ENCODE peak calls at places on chromosomes 16 and 17, in six cellular contexts. N is HFF-Myc, S is right lobe of liver, B is AG04449, Q is choroid plexus epithelial cell, X is tibial nerve. V is an unnamed sample.

GRCh38 chr17:32495347-32496253 is 8.8 kb downstream of the CDK5R1 start:
- DNase-seq in N (no peak), S (peak; percentile 52), B (no peak), Q (peak; percentile 63), X (no peak), V (no peak)

GRCh38 chr16:17476414-17477259 is 5.9 kb upstream of the XYLT1 start:
- DNase-seq in N (peak; percentile 47), S (no peak), B (no peak), Q (peak; percentile 70), X (peak; percentile 68), V (no peak)

GRCh38 chr17:74777884-74778490 is 1.8 kb upstream of the NAT9 start:
- DNase-seq in N (no peak), S (no peak), B (no peak), Q (no peak), X (no peak), V (no peak)

GRCh38 chr16:1580956-1581355 is 30.9 kb downstream of the IFT140 start:
- DNase-seq in N (no peak), S (no peak), B (no peak), Q (no peak), X (no peak), V (no peak)

GRCh38 chr17:28550858-28551257 is 1.6 kb downstream of the UNC119 start:
- DNase-seq in N (no peak), S (no peak), B (no peak), Q (no peak), X (no peak), V (no peak)

GRCh38 chr16:86714166-86714565 is 135.8 kb downstream of the FOXL1 start:
- DNase-seq in N (no peak), S (no peak), B (no peak), Q (peak; percentile 18), X (no peak), V (no peak)

GRCh38 chr17:82972836-82973372 is 106.5 kb upstream of the METRNL start:
- DNase-seq in N (no peak), S (no peak), B (no peak), Q (no peak), X (no peak), V (no peak)

GRCh38 chr16:30786936-30787612 is at the start of gene ZNF629:
- DNase-seq in N (no peak), S (peak; percentile 54), B (no peak), Q (peak; percentile 72), X (peak; percentile 76), V (peak; percentile 14)

GRCh38 chr16:62067182-62067581 is 30.9 kb upstream of the CDH8 start:
- DNase-seq in N (no peak), S (no peak), B (no peak), Q (no peak), X (no peak), V (no peak)

GRCh38 chr16:88826070-88826840 is 14.5 kb upstream of the APRT start:
- DNase-seq in N (no peak), S (no peak), B (no peak), Q (no peak), X (no peak), V (no peak)

GRCh38 chr16:1057252-1057932 is 15.2 kb upstream of the SSTR5 start:
- DNase-seq in N (no peak), S (peak; percentile 56), B (no peak), Q (peak; percentile 7), X (no peak), V (no peak)

DNA sequence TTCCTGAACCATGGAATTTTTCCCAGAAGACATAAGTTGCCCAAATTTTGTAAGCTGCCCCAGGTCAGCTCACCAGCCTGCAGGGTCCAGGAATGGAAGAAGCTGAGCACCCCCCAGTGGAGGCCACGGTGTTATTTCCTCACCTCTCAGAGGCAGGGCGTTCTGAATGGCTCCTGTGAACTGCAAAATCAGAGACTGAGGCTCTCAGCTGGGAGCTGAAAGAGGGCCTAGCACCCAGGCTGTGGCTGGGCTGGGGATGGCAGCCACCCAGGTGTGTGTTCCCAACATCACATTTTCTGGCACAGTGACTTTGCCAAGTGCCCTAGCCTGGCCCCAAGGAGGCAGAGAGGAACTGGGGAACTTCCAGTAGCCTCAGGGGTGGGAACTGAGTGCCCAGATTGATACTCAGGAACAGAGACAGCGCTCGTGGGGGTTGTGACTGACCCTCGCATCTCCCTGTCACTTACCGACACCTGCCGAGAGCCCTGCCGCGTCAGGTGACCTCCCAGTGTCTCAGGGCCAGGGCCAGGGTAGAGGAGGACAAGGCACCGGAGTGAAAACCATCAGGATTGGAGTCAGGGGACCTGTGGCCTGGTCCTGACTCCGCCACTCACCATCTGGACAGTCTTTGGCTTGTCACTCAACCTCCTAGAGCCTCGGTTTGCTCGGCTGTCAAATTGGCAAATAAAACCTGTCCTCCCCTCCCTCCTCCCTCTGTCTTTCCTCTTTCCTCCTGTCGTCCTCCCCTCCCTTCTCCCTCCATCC is 11.3 kb downstream of the CACNG4 start:
- DNase-seq in N (no peak), S (no peak), B (no peak), Q (peak; percentile 12), X (no peak), V (no peak)
- TF ChIP-seq CTCF in N (peak; percentile 23), S (no peak), B (peak; percentile 8), Q (peak; percentile 31), X (no peak), V (no peak)

DNA sequence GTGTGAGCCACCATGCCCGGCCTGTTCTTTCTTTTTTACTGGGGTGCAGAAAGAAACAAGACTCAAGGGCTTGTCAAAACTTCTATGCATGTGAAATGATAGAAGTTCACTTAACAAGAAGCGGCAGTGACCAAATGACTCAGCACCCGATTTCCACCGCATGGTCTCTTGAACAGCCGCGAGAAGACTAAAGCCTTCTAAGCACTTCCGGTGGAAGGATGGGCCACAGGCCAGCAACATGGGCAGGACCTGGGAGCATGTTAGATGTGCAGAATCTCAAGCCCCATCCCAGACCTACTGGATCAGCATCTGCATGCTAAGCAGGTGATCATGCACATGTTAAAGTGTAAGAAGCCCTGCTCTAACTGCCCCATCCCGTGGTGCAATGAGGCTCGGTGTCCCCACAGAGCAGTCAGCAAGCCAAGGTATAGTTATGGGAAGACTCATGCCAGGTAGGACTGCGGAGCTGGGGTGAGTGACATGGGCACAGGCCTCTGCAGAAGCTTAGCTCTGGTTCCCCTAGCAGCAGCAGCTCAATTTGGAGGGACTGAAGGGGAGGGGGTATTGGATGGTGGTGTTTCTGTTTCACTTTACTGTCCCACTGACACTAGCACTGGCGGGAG is 88.5 kb upstream of the HNF1B start:
- DNase-seq in N (no peak), S (no peak), B (no peak), Q (no peak), X (no peak), V (no peak)
- H3K4me3 ChIP-seq in N (no peak overlapping the region), S (no peak overlapping the region), B (no peak overlapping the region), Q (no peak overlapping the region), X (no peak overlapping the region), V (no peak overlapping the region)

DNA sequence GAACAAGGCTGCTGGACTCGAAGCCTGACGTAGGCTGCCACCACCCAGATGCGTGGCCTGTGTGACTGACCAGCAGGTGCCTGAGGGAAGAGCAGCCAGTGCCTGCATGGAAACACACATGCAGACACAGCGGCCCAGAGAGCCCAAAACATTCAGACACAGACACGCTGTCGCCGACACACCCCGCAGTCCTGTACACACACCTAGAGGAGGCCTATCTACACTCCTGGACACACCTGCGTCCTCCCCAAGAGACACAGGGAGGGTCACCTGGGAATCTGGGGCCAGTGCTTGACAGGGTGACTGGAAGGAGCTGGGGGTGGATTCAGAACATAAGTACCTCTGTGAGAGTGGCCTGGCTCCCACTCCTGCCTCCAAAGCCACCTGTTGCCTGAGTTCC is 6.1 kb upstream of the TSPOAP1 start:
- DNase-seq in N (no peak), S (no peak), B (no peak), Q (no peak), X (no peak), V (no peak)
- TF ChIP-seq CTCF in N (no peak), S (no peak), B (no peak), Q (no peak), X (no peak), V (no peak)

GRCh38 chr16:11396241-11397048 is 51.2 kb downstream of the RMI2 start:
- DNase-seq in N (no peak), S (peak; percentile 76), B (no peak), Q (peak; percentile 69), X (peak; percentile 72), V (no peak)
- H3K4me3 ChIP-seq in N (no peak overlapping the region), S (no peak overlapping the region), B (no peak overlapping the region), Q (no peak overlapping the region), X (no peak overlapping the region), V (no peak overlapping the region)

GRCh38 chr16:21084631-21085235 is 65.9 kb downstream of the DNAH3 start:
- DNase-seq in N (no peak), S (no peak), B (no peak), Q (no peak), X (no peak), V (no peak)
- TF ChIP-seq CTCF in N (no peak), S (no peak), B (no peak), Q (no peak), X (no peak), V (no peak)

DNA sequence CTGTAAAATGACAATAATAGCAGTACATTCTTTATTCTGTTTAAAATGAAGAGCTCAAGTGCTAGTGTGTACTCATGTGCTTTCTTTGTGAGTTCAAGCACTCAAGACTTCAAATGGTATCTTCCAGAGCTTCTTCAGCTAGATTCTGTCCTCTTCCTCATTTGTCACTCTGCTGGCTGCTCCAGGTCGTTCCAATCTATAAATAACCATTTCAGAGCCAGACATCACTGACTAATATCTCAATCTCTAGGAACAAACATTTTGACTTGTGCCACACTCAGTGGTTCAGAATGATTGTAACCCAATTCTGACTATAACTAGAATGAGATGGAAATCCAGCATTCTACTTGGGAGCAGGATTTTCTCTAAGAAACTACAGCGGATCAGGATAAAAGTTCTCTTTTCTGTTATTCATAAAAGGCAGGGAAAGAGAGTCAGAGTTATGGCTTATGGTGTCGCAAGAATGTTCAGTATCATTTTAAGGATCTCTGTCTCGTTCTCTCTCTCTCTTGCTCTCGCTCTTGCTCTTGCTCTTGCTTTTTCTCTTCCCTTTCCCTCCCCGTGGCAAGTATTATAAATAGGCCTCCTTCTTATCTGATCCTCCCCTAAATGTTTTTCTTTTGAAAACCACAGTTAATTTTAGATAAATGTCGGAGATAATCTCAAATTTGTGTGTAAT is 116.2 kb upstream of the MAF start:
- DNase-seq in N (no peak), S (no peak), B (no peak), Q (peak; percentile 26), X (no peak), V (no peak)
- H3K4me3 ChIP-seq in N (no peak overlapping the region), S (no peak overlapping the region), B (no peak overlapping the region), Q (no peak overlapping the region), X (no peak overlapping the region), V (no peak overlapping the region)

DNA sequence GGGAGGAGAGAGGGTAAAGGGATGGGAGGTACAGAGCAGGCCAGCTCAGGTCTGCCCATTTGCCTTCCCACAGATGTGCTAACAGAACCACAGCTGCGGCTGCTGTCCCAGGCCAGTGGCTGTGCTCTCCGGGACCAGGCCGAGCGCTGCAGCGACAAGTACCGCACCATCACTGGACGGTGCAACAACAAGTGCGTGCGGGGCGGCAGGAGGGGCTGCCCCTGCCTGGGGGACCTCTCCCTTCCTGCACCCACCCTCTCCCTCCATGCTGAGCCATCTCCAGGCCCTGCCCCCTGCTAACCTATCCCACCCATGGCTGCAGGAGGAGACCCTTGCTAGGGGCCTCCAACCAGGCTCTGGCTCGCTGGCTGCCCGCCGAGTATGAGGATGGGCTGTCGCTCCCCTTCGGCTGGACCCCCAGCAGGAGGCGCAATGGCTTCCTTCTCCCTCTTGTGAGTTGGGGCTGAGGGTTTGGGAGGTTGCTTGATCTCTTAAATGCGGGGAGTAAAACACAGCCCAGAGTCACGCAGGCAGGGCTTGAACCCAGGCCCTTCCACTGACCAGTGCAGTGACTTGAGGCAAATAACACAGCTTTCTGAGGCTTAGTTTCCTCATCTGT is 1.2 kb downstream of the EPX start:
- DNase-seq in N (no peak), S (no peak), B (no peak), Q (no peak), X (no peak), V (no peak)
- TF ChIP-seq CTCF in N (peak; percentile 22), S (no peak), B (no peak), Q (no peak), X (no peak), V (no peak)

GRCh38 chr17:48543854-48544355 is 1.0 kb downstream of the HOXB2 start:
- DNase-seq in N (no peak), S (no peak), B (no peak), Q (no peak), X (no peak), V (no peak)
- H3K4me3 ChIP-seq in N (peak overlapping the region; percentile 69), S (peak overlapping the region; percentile 45), B (peak overlapping the region; percentile 84), Q (no peak overlapping the region), X (peak overlapping the region; percentile 60), V (peak overlapping the region; percentile 64)